ENCODE peak calls at places on chromosomes 6 and 20, in ten cellular contexts. One of them, this sample, is unnamed.

GRCh38 chr20:43666376-43667328 is at the start of gene MYBL2:
- DNase-seq in heart right ventricle: peak; percentile 40
- DNase-seq in Peyer's patch: peak; percentile 85
- DNase-seq in tibial artery: no peak
- DNase-seq in adipocyte: peak; percentile 77
- DNase-seq in mesendoderm: peak; percentile 85
- DNase-seq in stomach: peak; percentile 66
- DNase-seq in adrenal gland: peak; percentile 45
- DNase-seq in CD4-positive, alpha-beta T cell: peak; percentile 53
- DNase-seq in brain microvascular endothelial cell: peak; percentile 6
- DNase-seq in this sample: peak; percentile 81

GRCh38 chr6:139308284-139308916 is 16.6 kb upstream of the TXLNB start:
- DNase-seq in mesendoderm: no peak
- DNase-seq in CD4-positive, alpha-beta T cell: no peak
- DNase-seq in stomach: no peak
- DNase-seq in Peyer's patch: no peak
- DNase-seq in brain microvascular endothelial cell: peak; percentile 7
- DNase-seq in heart right ventricle: no peak
- DNase-seq in adrenal gland: no peak
- DNase-seq in adipocyte: no peak
- DNase-seq in tibial artery: no peak
- DNase-seq in this sample: no peak

GRCh38 chr6:148538251-148539190 is 195.9 kb downstream of the SASH1 start:
- DNase-seq in adrenal gland: no peak
- DNase-seq in tibial artery: no peak
- DNase-seq in Peyer's patch: no peak
- DNase-seq in CD4-positive, alpha-beta T cell: no peak
- DNase-seq in adipocyte: no peak
- DNase-seq in brain microvascular endothelial cell: no peak
- DNase-seq in heart right ventricle: no peak
- DNase-seq in mesendoderm: no peak
- DNase-seq in stomach: no peak
- DNase-seq in this sample: no peak

GRCh38 chr6:139801571-139802321 is 427.3 kb upstream of the CITED2 start:
- DNase-seq in Peyer's patch: no peak
- DNase-seq in tibial artery: no peak
- DNase-seq in CD4-positive, alpha-beta T cell: no peak
- DNase-seq in adipocyte: peak; percentile 17
- DNase-seq in stomach: no peak
- DNase-seq in adrenal gland: no peak
- DNase-seq in heart right ventricle: no peak
- DNase-seq in mesendoderm: peak; percentile 55
- DNase-seq in brain microvascular endothelial cell: peak; percentile 25
- DNase-seq in this sample: no peak

GRCh38 chr6:11592289-11592906 is 54.8 kb downstream of the TMEM170B start:
- DNase-seq in adipocyte: no peak
- DNase-seq in mesendoderm: no peak
- DNase-seq in tibial artery: no peak
- DNase-seq in CD4-positive, alpha-beta T cell: no peak
- DNase-seq in adrenal gland: peak; percentile 22
- DNase-seq in brain microvascular endothelial cell: no peak
- DNase-seq in Peyer's patch: no peak
- DNase-seq in heart right ventricle: no peak
- DNase-seq in stomach: no peak
- DNase-seq in this sample: no peak

GRCh38 chr20:61297981-61298380 is 45.9 kb downstream of the CDH4 start:
- DNase-seq in CD4-positive, alpha-beta T cell: no peak
- DNase-seq in Peyer's patch: no peak
- DNase-seq in heart right ventricle: no peak
- DNase-seq in adrenal gland: no peak
- DNase-seq in tibial artery: no peak
- DNase-seq in mesendoderm: no peak
- DNase-seq in adipocyte: no peak
- DNase-seq in stomach: no peak
- DNase-seq in brain microvascular endothelial cell: peak; percentile 9
- DNase-seq in this sample: no peak

GRCh38 chr20:64102647-64103354 is 4.6 kb downstream of the NPBWR2 start:
- DNase-seq in tibial artery: no peak
- DNase-seq in CD4-positive, alpha-beta T cell: no peak
- DNase-seq in adrenal gland: no peak
- DNase-seq in heart right ventricle: no peak
- DNase-seq in stomach: no peak
- DNase-seq in adipocyte: no peak
- DNase-seq in Peyer's patch: no peak
- DNase-seq in brain microvascular endothelial cell: no peak
- DNase-seq in mesendoderm: peak; percentile 57
- DNase-seq in this sample: peak; percentile 51

GRCh38 chr6:52512199-52512598 is 64.7 kb downstream of the TRAM2 start:
- DNase-seq in Peyer's patch: no peak
- DNase-seq in tibial artery: peak; percentile 75
- DNase-seq in stomach: no peak
- DNase-seq in heart right ventricle: peak; percentile 37
- DNase-seq in mesendoderm: no peak
- DNase-seq in adrenal gland: peak; percentile 65
- DNase-seq in adipocyte: peak; percentile 94
- DNase-seq in CD4-positive, alpha-beta T cell: no peak
- DNase-seq in brain microvascular endothelial cell: peak; percentile 86
- DNase-seq in this sample: peak; percentile 82

GRCh38 chr6:169926617-169927417 is 175.4 kb downstream of the ERMARD start:
- DNase-seq in mesendoderm: no peak
- DNase-seq in brain microvascular endothelial cell: no peak
- DNase-seq in tibial artery: no peak
- DNase-seq in adipocyte: no peak
- DNase-seq in Peyer's patch: no peak
- DNase-seq in stomach: no peak
- DNase-seq in CD4-positive, alpha-beta T cell: no peak
- DNase-seq in heart right ventricle: no peak
- DNase-seq in adrenal gland: no peak
- DNase-seq in this sample: no peak

GRCh38 chr6:128538763-128539162 is 18.4 kb upstream of the PTPRK start:
- DNase-seq in brain microvascular endothelial cell: no peak
- DNase-seq in heart right ventricle: no peak
- DNase-seq in adrenal gland: no peak
- DNase-seq in adipocyte: no peak
- DNase-seq in tibial artery: no peak
- DNase-seq in CD4-positive, alpha-beta T cell: no peak
- DNase-seq in Peyer's patch: no peak
- DNase-seq in stomach: no peak
- DNase-seq in mesendoderm: no peak
- DNase-seq in this sample: no peak

GRCh38 chr6:73722318-73723060 is 26.5 kb downstream of the CD109 start:
- DNase-seq in CD4-positive, alpha-beta T cell: no peak
- DNase-seq in mesendoderm: no peak
- DNase-seq in adipocyte: peak; percentile 79
- DNase-seq in adrenal gland: no peak
- DNase-seq in tibial artery: no peak
- DNase-seq in stomach: no peak
- DNase-seq in Peyer's patch: no peak
- DNase-seq in brain microvascular endothelial cell: peak; percentile 87
- DNase-seq in heart right ventricle: no peak
- DNase-seq in this sample: no peak

GRCh38 chr20:54028276-54029011 is 42.0 kb downstream of the BCAS1 start:
- DNase-seq in tibial artery: no peak
- DNase-seq in brain microvascular endothelial cell: no peak
- DNase-seq in adrenal gland: no peak
- DNase-seq in stomach: no peak
- DNase-seq in adipocyte: no peak
- DNase-seq in heart right ventricle: no peak
- DNase-seq in mesendoderm: no peak
- DNase-seq in Peyer's patch: no peak
- DNase-seq in CD4-positive, alpha-beta T cell: no peak
- DNase-seq in this sample: no peak

GRCh38 chr20:15711177-15711576 is 862.1 kb downstream of the KIF16B start:
- DNase-seq in adipocyte: no peak
- DNase-seq in stomach: no peak
- DNase-seq in adrenal gland: no peak
- DNase-seq in Peyer's patch: no peak
- DNase-seq in brain microvascular endothelial cell: no peak
- DNase-seq in CD4-positive, alpha-beta T cell: no peak
- DNase-seq in mesendoderm: no peak
- DNase-seq in tibial artery: no peak
- DNase-seq in heart right ventricle: no peak
- DNase-seq in this sample: no peak

GRCh38 chr6:109460161-109460830 is 4.7 kb upstream of the MICAL1 start:
- DNase-seq in adrenal gland: no peak
- DNase-seq in CD4-positive, alpha-beta T cell: no peak
- DNase-seq in heart right ventricle: no peak
- DNase-seq in tibial artery: no peak
- DNase-seq in mesendoderm: no peak
- DNase-seq in Peyer's patch: no peak
- DNase-seq in adipocyte: no peak
- DNase-seq in stomach: no peak
- DNase-seq in brain microvascular endothelial cell: no peak
- DNase-seq in this sample: no peak

GRCh38 chr6:5088780-5089179 is 3.6 kb downstream of the PPP1R3G start:
- DNase-seq in tibial artery: no peak
- DNase-seq in stomach: no peak
- DNase-seq in mesendoderm: no peak
- DNase-seq in heart right ventricle: no peak
- DNase-seq in adrenal gland: no peak
- DNase-seq in Peyer's patch: no peak
- DNase-seq in CD4-positive, alpha-beta T cell: no peak
- DNase-seq in adipocyte: no peak
- DNase-seq in brain microvascular endothelial cell: no peak
- DNase-seq in this sample: no peak

GRCh38 chr6:130365166-130366010 is 429 bp upstream of the TMEM200A start:
- DNase-seq in brain microvascular endothelial cell: peak; percentile 74
- DNase-seq in tibial artery: peak; percentile 47
- DNase-seq in Peyer's patch: peak; percentile 74
- DNase-seq in adrenal gland: peak; percentile 77
- DNase-seq in CD4-positive, alpha-beta T cell: peak; percentile 15
- DNase-seq in mesendoderm: peak; percentile 84
- DNase-seq in adipocyte: peak; percentile 92
- DNase-seq in stomach: peak; percentile 62
- DNase-seq in heart right ventricle: peak; percentile 39
- DNase-seq in this sample: peak; percentile 85

GRCh38 chr20:63000036-63000435 is 6.7 kb downstream of the BHLHE23 start:
- DNase-seq in mesendoderm: no peak
- DNase-seq in adipocyte: no peak
- DNase-seq in heart right ventricle: peak; percentile 2
- DNase-seq in adrenal gland: no peak
- DNase-seq in brain microvascular endothelial cell: no peak
- DNase-seq in CD4-positive, alpha-beta T cell: no peak
- DNase-seq in tibial artery: no peak
- DNase-seq in Peyer's patch: no peak
- DNase-seq in stomach: no peak
- DNase-seq in this sample: no peak

GRCh38 chr20:36573798-36574277 is 441 bp downstream of the TGIF2 start:
- DNase-seq in stomach: peak; percentile 29
- DNase-seq in adipocyte: peak; percentile 56
- DNase-seq in tibial artery: no peak
- DNase-seq in brain microvascular endothelial cell: no peak
- DNase-seq in adrenal gland: peak; percentile 22
- DNase-seq in CD4-positive, alpha-beta T cell: no peak
- DNase-seq in Peyer's patch: peak; percentile 57
- DNase-seq in mesendoderm: no peak
- DNase-seq in heart right ventricle: peak; percentile 47
- DNase-seq in this sample: peak; percentile 65

GRCh38 chr6:157761331-157761921 is 61.6 kb upstream of the SNX9 start:
- DNase-seq in adipocyte: peak; percentile 42
- DNase-seq in mesendoderm: no peak
- DNase-seq in heart right ventricle: no peak
- DNase-seq in Peyer's patch: no peak
- DNase-seq in stomach: no peak
- DNase-seq in tibial artery: no peak
- DNase-seq in brain microvascular endothelial cell: peak; percentile 68
- DNase-seq in CD4-positive, alpha-beta T cell: peak; percentile 23
- DNase-seq in adrenal gland: no peak
- DNase-seq in this sample: no peak

GRCh38 chr20:44343162-44343675 is 6.4 kb downstream of the R3HDML start:
- DNase-seq in adrenal gland: no peak
- DNase-seq in brain microvascular endothelial cell: no peak
- DNase-seq in stomach: no peak
- DNase-seq in Peyer's patch: no peak
- DNase-seq in heart right ventricle: no peak
- DNase-seq in adipocyte: no peak
- DNase-seq in tibial artery: no peak
- DNase-seq in CD4-positive, alpha-beta T cell: no peak
- DNase-seq in mesendoderm: no peak
- DNase-seq in this sample: no peak

GRCh38 chr6:157779705-157780604 is 43.1 kb upstream of the SNX9 start:
- DNase-seq in adipocyte: no peak
- DNase-seq in stomach: no peak
- DNase-seq in Peyer's patch: no peak
- DNase-seq in heart right ventricle: no peak
- DNase-seq in adrenal gland: no peak
- DNase-seq in mesendoderm: no peak
- DNase-seq in brain microvascular endothelial cell: no peak
- DNase-seq in tibial artery: no peak
- DNase-seq in CD4-positive, alpha-beta T cell: no peak
- DNase-seq in this sample: no peak

GRCh38 chr20:33280000-33280680 is 2.9 kb upstream of the BPIFB1 start:
- DNase-seq in Peyer's patch: no peak
- DNase-seq in CD4-positive, alpha-beta T cell: no peak
- DNase-seq in adrenal gland: no peak
- DNase-seq in mesendoderm: no peak
- DNase-seq in tibial artery: no peak
- DNase-seq in heart right ventricle: no peak
- DNase-seq in adipocyte: no peak
- DNase-seq in stomach: no peak
- DNase-seq in brain microvascular endothelial cell: no peak
- DNase-seq in this sample: no peak
- H3K27me3 ChIP-seq in Peyer's patch: no peaks in the 10 kb centered on the region
- H3K27me3 ChIP-seq in CD4-positive, alpha-beta T cell: peaks cover 4% of the 10 kb centered on the region
- H3K27me3 ChIP-seq in adrenal gland: no peaks in the 10 kb centered on the region
- H3K27me3 ChIP-seq in mesendoderm: no peaks in the 10 kb centered on the region
- H3K27me3 ChIP-seq in tibial artery: no peaks in the 10 kb centered on the region
- H3K27me3 ChIP-seq in heart right ventricle: peaks cover 6% of the 10 kb centered on the region
- H3K27me3 ChIP-seq in adipocyte: peaks cover 28% of the 10 kb centered on the region
- H3K27me3 ChIP-seq in stomach: peaks cover 61% of the 10 kb centered on the region
- H3K27me3 ChIP-seq in brain microvascular endothelial cell: no peaks in the 10 kb centered on the region
- H3K27me3 ChIP-seq in this sample: no peaks in the 10 kb centered on the region

GRCh38 chr6:105988321-105988720 is 97.8 kb upstream of the PRDM1 start:
- DNase-seq in heart right ventricle: no peak
- DNase-seq in stomach: no peak
- DNase-seq in CD4-positive, alpha-beta T cell: no peak
- DNase-seq in tibial artery: no peak
- DNase-seq in adrenal gland: no peak
- DNase-seq in Peyer's patch: no peak
- DNase-seq in mesendoderm: no peak
- DNase-seq in brain microvascular endothelial cell: no peak
- DNase-seq in adipocyte: peak; percentile 73
- DNase-seq in this sample: no peak
- H3K27me3 ChIP-seq in heart right ventricle: peaks cover 92% of the 10 kb centered on the region
- H3K27me3 ChIP-seq in stomach: peaks cover 93% of the 10 kb centered on the region
- H3K27me3 ChIP-seq in CD4-positive, alpha-beta T cell: peaks cover 48% of the 10 kb centered on the region
- H3K27me3 ChIP-seq in tibial artery: no peaks in the 10 kb centered on the region
- H3K27me3 ChIP-seq in adrenal gland: peaks cover 21% of the 10 kb centered on the region
- H3K27me3 ChIP-seq in Peyer's patch: no peaks in the 10 kb centered on the region
- H3K27me3 ChIP-seq in mesendoderm: peaks cover 14% of the 10 kb centered on the region
- H3K27me3 ChIP-seq in brain microvascular endothelial cell: peaks cover 12% of the 10 kb centered on the region
- H3K27me3 ChIP-seq in adipocyte: peaks cover 8% of the 10 kb centered on the region
- H3K27me3 ChIP-seq in this sample: peaks cover 6% of the 10 kb centered on the region

GRCh38 chr6:107982511-107982910 is 24.5 kb upstream of the SEC63 start:
- DNase-seq in stomach: no peak
- DNase-seq in Peyer's patch: no peak
- DNase-seq in tibial artery: no peak
- DNase-seq in CD4-positive, alpha-beta T cell: no peak
- DNase-seq in adrenal gland: no peak
- DNase-seq in heart right ventricle: no peak
- DNase-seq in brain microvascular endothelial cell: no peak
- DNase-seq in mesendoderm: no peak
- DNase-seq in adipocyte: no peak
- DNase-seq in this sample: no peak
- H3K27me3 ChIP-seq in stomach: peaks cover 9% of the 10 kb centered on the region
- H3K27me3 ChIP-seq in Peyer's patch: no peaks in the 10 kb centered on the region
- H3K27me3 ChIP-seq in tibial artery: no peaks in the 10 kb centered on the region
- H3K27me3 ChIP-seq in CD4-positive, alpha-beta T cell: no peaks in the 10 kb centered on the region
- H3K27me3 ChIP-seq in adrenal gland: no peaks in the 10 kb centered on the region
- H3K27me3 ChIP-seq in heart right ventricle: no peaks in the 10 kb centered on the region
- H3K27me3 ChIP-seq in brain microvascular endothelial cell: no peaks in the 10 kb centered on the region
- H3K27me3 ChIP-seq in mesendoderm: no peaks in the 10 kb centered on the region
- H3K27me3 ChIP-seq in adipocyte: peaks cover 2% of the 10 kb centered on the region
- H3K27me3 ChIP-seq in this sample: no peaks in the 10 kb centered on the region

GRCh38 chr6:28695671-28696537 is 170.2 kb downstream of the GPX5 start:
- DNase-seq in CD4-positive, alpha-beta T cell: no peak
- DNase-seq in brain microvascular endothelial cell: peak; percentile 42
- DNase-seq in adipocyte: peak; percentile 29
- DNase-seq in adrenal gland: no peak
- DNase-seq in tibial artery: no peak
- DNase-seq in Peyer's patch: no peak
- DNase-seq in heart right ventricle: no peak
- DNase-seq in stomach: no peak
- DNase-seq in mesendoderm: no peak
- DNase-seq in this sample: no peak
- H3K27me3 ChIP-seq in CD4-positive, alpha-beta T cell: peaks cover 74% of the 10 kb centered on the region
- H3K27me3 ChIP-seq in brain microvascular endothelial cell: no peaks in the 10 kb centered on the region
- H3K27me3 ChIP-seq in adipocyte: peaks cover 34% of the 10 kb centered on the region
- H3K27me3 ChIP-seq in adrenal gland: peaks cover 48% of the 10 kb centered on the region
- H3K27me3 ChIP-seq in tibial artery: no peaks in the 10 kb centered on the region
- H3K27me3 ChIP-seq in Peyer's patch: no peaks in the 10 kb centered on the region
- H3K27me3 ChIP-seq in heart right ventricle: peaks cover 91% of the 10 kb centered on the region
- H3K27me3 ChIP-seq in stomach: peaks cover 100% of the 10 kb centered on the region
- H3K27me3 ChIP-seq in mesendoderm: no peaks in the 10 kb centered on the region
- H3K27me3 ChIP-seq in this sample: peaks cover 4% of the 10 kb centered on the region